ENCODE peak calls at places on chromosome 2, in four cellular contexts. I, J, K and Z are unnamed samples.

GRCh38 chr2:40406485-40407289 is 45.2 kb downstream of the SLC8A1 start:
- DNase-seq in I (no peak), K (no peak), J (no peak), Z (no peak)

GRCh38 chr2:75221872-75222271 is 22.6 kb upstream of the TACR1 start:
- DNase-seq in K (peak; percentile 17), I (no peak), J (peak; percentile 76), Z (peak; percentile 71)

GRCh38 chr2:23423873-23424680 is 39.1 kb downstream of the KLHL29 start:
- DNase-seq in K (no peak), I (no peak), J (no peak), Z (no peak)

GRCh38 chr2:102166189-102166845 is 20.5 kb upstream of the IL1RL2 start:
- DNase-seq in I (peak; percentile 53), J (peak; percentile 72), K (peak; percentile 76), Z (peak; percentile 58)

GRCh38 chr2:89763254-89763580 is 1071.7 kb downstream of the RPIA start:
- DNase-seq in J (no peak), K (no peak), I (no peak), Z (no peak)

GRCh38 chr2:207768891-207769596 is 662 bp downstream of the FZD5 start:
- DNase-seq in I (peak; percentile 28), J (no peak), K (no peak), Z (peak; percentile 54)

GRCh38 chr2:239827511-239827865 is 197.7 kb downstream of the NDUFA10 start:
- DNase-seq in J (no peak), I (no peak), K (no peak), Z (no peak)

GRCh38 chr2:173631123-173631450 is 276.4 kb downstream of the CDCA7 start:
- DNase-seq in K (peak; percentile 22), J (no peak), I (no peak), Z (no peak)

GRCh38 chr2:231883468-231883881 is 42.7 kb downstream of the NPPC start:
- DNase-seq in I (no peak), K (no peak), J (peak; percentile 11), Z (peak; percentile 23)

GRCh38 chr2:119744335-119744939 is 15.3 kb upstream of the PTPN4 start:
- DNase-seq in I (no peak), J (no peak), K (no peak), Z (peak; percentile 35)

GRCh38 chr2:187138240-187138639 is 289.3 kb upstream of the ZSWIM2 start:
- DNase-seq in I (peak; percentile 13), K (no peak), J (peak; percentile 27), Z (peak; percentile 54)

DNA sequence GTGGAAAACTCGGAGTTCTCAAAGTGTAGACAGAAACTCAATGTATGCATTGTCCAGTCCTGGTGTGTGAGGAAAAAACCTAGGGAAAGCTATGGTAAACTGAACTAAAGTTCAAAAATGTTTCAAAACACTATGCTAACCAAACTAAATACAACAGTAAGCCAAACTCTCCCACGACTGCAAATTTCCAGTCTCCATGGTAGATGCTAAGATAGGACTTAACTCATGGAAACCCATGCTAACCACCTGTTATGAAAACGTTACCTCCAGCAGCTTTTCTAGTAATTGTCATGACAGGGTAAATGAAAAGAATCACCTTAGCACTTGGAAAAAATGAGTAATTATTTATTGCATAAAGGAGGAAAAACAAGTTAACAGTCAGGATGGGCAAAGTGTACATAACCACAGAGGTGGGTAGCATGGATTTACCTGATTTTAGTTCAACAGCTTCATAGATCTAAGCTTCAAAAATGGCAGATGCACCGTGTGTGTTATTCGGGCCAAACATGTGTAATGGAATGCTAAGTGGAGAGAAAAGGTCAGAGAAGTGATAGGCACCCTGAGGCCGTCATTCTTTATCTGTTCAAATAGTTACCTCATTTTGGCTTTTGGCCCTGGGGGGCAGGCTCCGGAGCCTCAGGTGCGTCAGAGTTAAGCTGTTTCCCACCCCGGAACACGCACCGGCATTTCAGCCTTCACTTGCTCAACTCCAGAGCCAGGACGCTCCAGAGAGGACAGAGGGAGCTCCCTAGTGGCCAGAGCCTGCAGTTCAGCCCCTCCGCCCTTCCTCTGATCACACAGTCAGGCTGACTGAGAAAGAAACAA is 135.5 kb upstream of the EPC2 start:
- DNase-seq in J (peak; percentile 66), K (no peak), I (peak; percentile 77), Z (peak; percentile 83)
- TF ChIP-seq CTCF in J (peak; percentile 90), K (peak; percentile 92), I (peak; percentile 82), Z (peak; percentile 97)

GRCh38 chr2:167844714-167845530 is 402.5 kb downstream of the STK39 start:
- DNase-seq in I (no peak), J (no peak), K (no peak), Z (no peak)
- TF ChIP-seq CTCF in I (no peak), J (no peak), K (no peak), Z (no peak)

GRCh38 chr2:121884515-121884915 is 129.1 kb downstream of the TSN start:
- DNase-seq in K (no peak), J (no peak), I (no peak), Z (no peak)

GRCh38 chr2:121886059-121886458 is 130.6 kb downstream of the TSN start:
- DNase-seq in I (no peak), J (no peak), K (no peak), Z (no peak)

GRCh38 chr2:121890041-121890440 is 134.6 kb downstream of the TSN start:
- DNase-seq in J (no peak), I (no peak), K (no peak), Z (no peak)

GRCh38 chr2:121887513-121888188 is 132.2 kb downstream of the TSN start:
- DNase-seq in I (no peak), J (no peak), K (no peak), Z (no peak)

DNA sequence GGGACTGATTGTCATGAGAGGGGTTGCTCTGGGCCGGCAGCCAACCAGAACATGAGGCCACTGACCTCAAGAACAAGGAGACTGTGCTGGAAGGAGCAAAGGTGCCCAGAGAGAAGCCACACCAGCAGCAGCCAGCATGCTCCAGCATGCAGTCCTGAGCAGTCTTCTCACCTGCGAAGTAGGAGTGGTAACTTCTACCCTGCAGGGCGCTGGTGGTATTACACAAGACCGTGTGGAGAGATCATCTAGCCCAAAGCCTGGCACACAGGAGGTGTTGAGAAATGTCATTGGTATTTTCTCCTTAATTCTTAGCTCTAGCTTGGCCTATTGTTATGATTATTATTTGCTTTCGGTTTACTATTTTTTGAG is 132.7 kb downstream of the TSN start:
- DNase-seq in I (no peak), J (no peak), K (no peak), Z (no peak)
- TF ChIP-seq CTCF in I (no peak), J (peak; percentile 10), K (peak; percentile 32), Z (peak; percentile 36)

DNA sequence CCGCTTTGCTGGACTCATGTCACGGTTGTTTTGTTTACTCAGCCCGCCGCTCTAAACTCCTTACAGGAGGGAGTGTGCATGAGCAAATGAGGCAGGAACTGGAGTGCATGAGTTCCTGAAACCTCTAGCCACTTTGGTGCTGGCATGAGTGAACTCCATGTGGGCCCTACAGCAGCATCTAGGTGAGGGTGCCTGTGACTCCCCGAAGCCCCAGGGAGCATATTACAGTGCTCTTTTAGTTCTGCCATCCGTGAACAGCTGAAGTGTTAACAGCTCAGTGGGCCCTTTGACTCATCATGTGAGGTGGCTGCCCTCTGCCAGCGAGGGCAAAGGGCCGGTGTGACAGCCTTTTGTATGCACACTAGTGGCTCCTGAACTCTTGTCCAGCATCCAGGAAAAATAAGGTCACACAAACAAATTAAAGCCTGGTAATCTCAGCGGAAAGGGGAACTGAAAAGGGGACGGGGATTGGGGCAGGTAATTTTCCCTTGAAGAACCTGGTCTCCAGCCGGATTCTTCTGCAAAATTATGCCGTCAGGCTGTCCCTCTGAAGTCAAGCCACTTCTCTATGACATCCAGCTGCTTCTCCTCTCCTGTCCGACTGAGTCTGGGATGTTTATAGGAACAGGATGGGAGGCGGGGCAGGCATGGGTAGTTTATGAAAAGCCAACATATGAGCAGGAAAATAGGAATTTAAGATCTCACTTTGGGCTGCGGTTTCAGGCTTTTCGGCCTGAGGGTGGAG is 1668.6 kb downstream of the SUCLG1 start:
- DNase-seq in I (no peak), J (peak; percentile 20), K (no peak), Z (peak; percentile 32)
- TF ChIP-seq CTCF in I (no peak), J (no peak), K (no peak), Z (no peak)

GRCh38 chr2:53302455-53302854 is 465.1 kb upstream of the CHAC2 start:
- DNase-seq in J (no peak), I (no peak), K (no peak), Z (no peak)

GRCh38 chr2:53303012-53303578 is 464.5 kb upstream of the CHAC2 start:
- DNase-seq in J (no peak), K (no peak), I (no peak), Z (no peak)
- TF ChIP-seq CTCF in J (no peak), K (no peak), I (no peak), Z (no peak)

DNA sequence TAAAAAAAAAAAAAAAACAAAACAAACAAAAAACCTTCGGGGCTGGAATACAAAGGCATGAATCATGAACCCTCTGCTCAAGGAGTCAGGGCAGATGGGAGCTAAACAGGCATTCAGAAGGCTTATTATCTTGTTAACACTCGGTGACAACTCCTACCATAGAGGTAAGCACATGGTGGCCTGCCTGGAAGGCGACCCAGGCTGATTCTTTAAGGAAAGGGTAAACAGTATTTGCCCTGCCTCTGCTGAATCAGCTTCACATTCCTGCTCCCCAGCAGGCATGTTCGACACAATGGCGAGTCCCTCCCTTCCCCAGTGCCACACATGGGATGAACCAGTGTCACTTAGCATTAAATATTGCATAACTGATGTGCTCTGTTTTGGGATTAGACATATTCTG is 191.9 kb downstream of the ARL4C start:
- DNase-seq in J (peak; percentile 47), K (no peak), I (no peak), Z (peak; percentile 38)
- TF ChIP-seq CTCF in J (no peak), K (no peak), I (no peak), Z (no peak)

GRCh38 chr2:98088261-98088660 is 1.3 kb downstream of the VWA3B start:
- DNase-seq in K (no peak), J (no peak), I (peak; percentile 14), Z (no peak)
- TF ChIP-seq CTCF in K (no peak), J (no peak), I (no peak), Z (no peak)